ENCODE peak calls at places on chromosomes 13 and 19, in five cellular contexts. B is RWPE2, M is left ventricle myocardium inferior, G is endodermal cell, F is IMR-90. R is an unnamed sample.

GRCh38 chr19:46426035-46426505 is 2.7 kb downstream of the PNMA8C start:
- DNase-seq in F (no peak), B (no peak), G (no peak), M (no peak), R (no peak)

GRCh38 chr13:44471686-44472085 is 98.1 kb downstream of the SERP2 start:
- DNase-seq in G (no peak), M (no peak), B (no peak), F (peak; percentile 58), R (no peak)

GRCh38 chr13:110711778-110712070 is 1.8 kb upstream of the ING1 start:
- DNase-seq in M (no peak), G (no peak), F (no peak), B (no peak), R (no peak)

GRCh38 chr19:17327654-17328516 is 6.8 kb downstream of the ANO8 start:
- DNase-seq in M (no peak), B (no peak), G (peak; percentile 97), F (no peak), R (no peak)

GRCh38 chr13:67230774-67231480 is 791 bp upstream of the PCDH9 start:
- DNase-seq in G (peak; percentile 84), F (peak; percentile 64), M (peak; percentile 51), B (peak; percentile 57), R (peak; percentile 65)

GRCh38 chr13:26722321-26722720 is 38.3 kb downstream of the GPR12 start:
- DNase-seq in B (no peak), G (no peak), M (no peak), F (no peak), R (no peak)

GRCh38 chr13:27455331-27455855 is 5.0 kb upstream of the MTIF3 start:
- DNase-seq in F (no peak), M (no peak), G (no peak), B (no peak), R (no peak)

GRCh38 chr13:56988543-56988942 is 152.2 kb upstream of the PRR20A start:
- DNase-seq in M (no peak), B (no peak), G (no peak), F (no peak), R (no peak)

GRCh38 chr13:99734013-99734693 is 232.9 kb downstream of the TM9SF2 start:
- DNase-seq in F (no peak), G (no peak), M (no peak), B (no peak), R (no peak)

GRCh38 chr13:73880365-73880764 is 253.8 kb downstream of the KLF12 start:
- DNase-seq in F (peak; percentile 36), B (no peak), G (no peak), M (no peak), R (no peak)

GRCh38 chr19:51571599-51571998 is 516 bp downstream of the ZNF175 start:
- DNase-seq in M (no peak), F (peak; percentile 12), G (no peak), B (no peak), R (no peak)

GRCh38 chr13:45393941-45394570 is 24.1 kb downstream of the SLC25A30 start:
- DNase-seq in G (peak; percentile 83), B (no peak), F (peak; percentile 54), M (no peak), R (no peak)

GRCh38 chr13:33139186-33139585 is 123.0 kb downstream of the KL start:
- DNase-seq in M (peak; percentile 70), B (no peak), F (no peak), G (no peak), R (no peak)

GRCh38 chr13:112245179-112245724 is 130.9 kb upstream of the SPACA7 start:
- DNase-seq in G (peak; percentile 30), M (no peak), B (no peak), F (no peak), R (peak; percentile 41)

GRCh38 chr13:27012482-27013197 is 159.0 kb downstream of the USP12 start:
- DNase-seq in B (no peak), F (peak; percentile 89), G (peak; percentile 16), M (no peak), R (no peak)

GRCh38 chr19:33302175-33302973 is at the start of gene CEBPA:
- DNase-seq in M (peak; percentile 78), F (peak; percentile 72), B (peak; percentile 70), G (peak; percentile 93), R (peak; percentile 55)

GRCh38 chr13:110342474-110342873 is 35.4 kb downstream of the COL4A2 start:
- DNase-seq in F (no peak), M (no peak), B (no peak), G (no peak), R (no peak)

GRCh38 chr13:85509512-85509911 is 289.7 kb downstream of the SLITRK6 start:
- DNase-seq in F (peak; percentile 27), G (no peak), M (no peak), B (no peak), R (no peak)

GRCh38 chr19:40907968-40908735 is 26.1 kb upstream of the CYP2A7 start:
- DNase-seq in B (no peak), M (no peak), F (no peak), G (peak; percentile 74), R (no peak)

GRCh38 chr13:85974604-85975366 is 175.6 kb upstream of the SLITRK6 start:
- DNase-seq in G (no peak), M (no peak), F (no peak), B (no peak), R (no peak)

GRCh38 chr13:64877176-64877575 is 2353.0 kb downstream of the PCDH9 start:
- DNase-seq in B (no peak), F (no peak), G (no peak), M (no peak), R (no peak)

GRCh38 chr13:26698392-26699196 is 62.0 kb downstream of the GPR12 start:
- DNase-seq in M (peak; percentile 79), F (peak; percentile 81), B (no peak), G (peak; percentile 96), R (peak; percentile 77)

GRCh38 chr13:78341032-78341431 is 262.3 kb downstream of the POU4F1 start:
- DNase-seq in G (no peak), F (no peak), B (no peak), M (no peak), R (no peak)

GRCh38 chr13:99983401-99984133 is 2.0 kb downstream of the ZIC2 start:
- DNase-seq in B (no peak), F (no peak), G (peak; percentile 84), M (no peak), R (no peak)

GRCh38 chr13:113724780-113725315 is 34.2 kb upstream of the TMEM255B start:
- DNase-seq in B (no peak), F (peak; percentile 23), M (peak; percentile 75), G (peak; percentile 93), R (peak; percentile 85)
- H3K4me3 ChIP-seq in B (peak overlapping the region; percentile 40), F (peak overlapping the region; percentile 44), M (peak overlapping the region; percentile 68), G (peak overlapping the region; percentile 33), R (peak overlapping the region; percentile 64)

GRCh38 chr19:9878511-9879196 is 43.5 kb downstream of the PIN1 start:
- DNase-seq in M (no peak), B (no peak), F (no peak), G (no peak), R (no peak)

GRCh38 chr19:9881720-9882119 is 46.6 kb downstream of the PIN1 start:
- DNase-seq in G (no peak), M (no peak), F (no peak), B (no peak), R (no peak)

GRCh38 chr19:9883764-9884163 is 48.6 kb downstream of the PIN1 start:
- DNase-seq in G (no peak), B (no peak), F (no peak), M (no peak), R (no peak)

GRCh38 chr19:9885077-9885552 is 50.0 kb downstream of the PIN1 start:
- DNase-seq in G (peak; percentile 57), B (no peak), M (peak; percentile 41), F (peak; percentile 23), R (peak; percentile 46)

DNA sequence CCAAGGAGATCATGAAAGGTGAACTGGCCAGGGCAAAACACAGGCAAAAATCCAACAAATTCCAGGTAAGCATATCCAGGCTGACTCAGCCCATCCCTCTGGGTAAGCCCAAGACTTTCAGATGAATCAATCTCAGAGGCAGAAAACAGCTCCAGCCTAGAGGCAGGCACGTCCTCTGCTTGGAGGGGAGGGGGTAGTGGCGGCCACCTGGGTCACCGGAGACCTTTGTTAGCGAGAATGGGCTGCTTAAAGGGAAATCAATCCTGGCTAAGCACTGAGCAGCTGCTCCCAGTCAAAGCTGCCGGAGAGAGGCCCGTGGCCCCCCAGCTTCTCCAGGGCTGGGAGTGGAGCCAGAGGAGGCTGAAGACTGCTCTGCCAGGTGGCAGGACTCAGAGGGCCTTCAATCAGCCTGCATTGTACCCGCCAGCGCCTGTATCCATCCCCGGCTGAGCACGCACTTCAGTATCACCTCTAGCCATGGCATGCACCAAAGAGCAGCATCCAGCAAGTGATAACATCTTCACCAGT is 48.2 kb downstream of the PIN1 start:
- DNase-seq in M (no peak), B (no peak), F (no peak), G (peak; percentile 56), R (peak; percentile 43)
- H3K27ac ChIP-seq in M (no peak overlapping the region), B (peak overlapping the region; percentile 36), F (no peak overlapping the region), G (peak overlapping the region; percentile 84), R (peak overlapping the region; percentile 65)

DNA sequence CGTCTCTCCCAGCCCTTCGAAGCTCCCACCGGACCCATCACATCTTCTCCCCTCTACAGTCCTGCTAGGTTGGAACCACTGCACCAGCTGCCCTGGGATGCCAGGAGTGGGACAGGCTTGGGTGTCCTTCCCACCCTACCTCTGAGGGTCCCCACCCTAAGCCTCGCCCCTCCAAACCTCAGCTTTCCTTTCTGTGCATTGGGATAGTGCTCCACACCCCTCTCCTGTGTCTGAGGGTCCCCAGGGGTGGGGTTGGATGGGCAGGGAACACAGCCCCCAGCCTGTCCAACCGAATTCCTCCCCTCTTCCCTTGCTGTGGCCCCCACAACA is 1.9 kb upstream of the BCL3 start:
- DNase-seq in B (no peak), G (no peak), M (no peak), F (no peak), R (no peak)
- TF ChIP-seq CTCF in B (no peak), G (no peak), M (no peak), F (no peak), R (no peak)

GRCh38 chr19:47598407-47599349 is 10.3 kb upstream of the BICRA start:
- DNase-seq in M (no peak), G (peak; percentile 91), F (peak; percentile 96), B (peak; percentile 84), R (no peak)

GRCh38 chr19:47595937-47596336 is 13.0 kb upstream of the BICRA start:
- DNase-seq in B (no peak), F (no peak), G (no peak), M (no peak), R (no peak)

GRCh38 chr19:47603706-47604310 is 5.1 kb upstream of the BICRA start:
- DNase-seq in M (no peak), G (no peak), F (no peak), B (no peak), R (no peak)

GRCh38 chr19:47600246-47601179 is 8.4 kb upstream of the BICRA start:
- DNase-seq in F (peak; percentile 98), M (peak; percentile 100), G (peak; percentile 100), B (peak; percentile 99), R (peak; percentile 100)

DNA sequence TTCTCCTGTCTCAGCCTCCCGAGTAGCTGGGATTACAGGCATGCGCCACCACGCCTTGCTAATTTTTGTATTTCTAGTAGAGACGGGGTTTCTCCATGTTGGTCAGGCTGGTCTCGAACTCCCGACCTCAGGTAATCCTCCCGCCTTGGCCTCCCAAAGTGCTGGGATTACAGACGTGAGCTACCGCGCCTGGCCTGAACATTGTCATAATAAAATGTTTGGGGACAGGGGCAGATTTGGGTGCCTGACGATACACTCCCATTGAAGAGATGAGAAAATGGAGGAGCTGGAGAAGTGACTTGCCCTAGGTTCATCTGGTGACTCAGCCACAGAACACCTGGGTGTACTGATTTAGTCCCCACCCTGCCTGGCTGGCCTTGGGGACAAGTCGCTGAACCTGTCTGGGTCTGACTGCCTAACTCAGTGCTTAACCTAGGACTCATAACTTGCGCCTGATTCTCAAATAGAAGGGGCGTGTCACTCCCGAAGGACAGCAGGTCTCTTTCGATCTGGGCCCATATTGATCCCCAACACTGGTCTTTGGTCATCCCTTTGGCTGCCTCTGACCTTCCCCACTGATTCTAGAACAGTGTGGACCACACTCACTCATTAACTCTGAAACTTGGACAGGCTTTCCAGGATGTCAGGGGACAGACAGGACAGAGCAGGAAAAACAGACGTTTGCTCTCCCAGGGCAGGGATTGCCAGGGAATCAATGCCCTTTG is 7.6 kb upstream of the BICRA start:
- DNase-seq in G (peak; percentile 56), B (no peak), M (no peak), F (no peak), R (no peak)
- H3K4me3 ChIP-seq in G (peak overlapping the region; percentile 93), B (peak overlapping the region; percentile 43), M (peak overlapping the region; percentile 69), F (no peak overlapping the region), R (peak overlapping the region; percentile 70)

R was measured in dorsolateral prefrontal cortex.